ENCODE peak calls at places on chromosomes 3 and 15, in ten cellular contexts. I is breast epithelium; M is cardiac muscle cell; T is transverse colon; D is neural progenitor cell; L is CD8-positive, alpha-beta T cell; Z is aorta; K is IMR-90; F is neuronal stem cell; C is mucosa of descending colon. H is an unnamed sample. For H3K9me3 and H3K4me1, the result is how much of the 10 kb centered on the place peaks cover.

GRCh38 chr15:83444936-83445335 is 2.2 kb upstream of the SH3GL3 start:
- DNase-seq in Z (no peak), M (no peak), L (no peak), I (no peak), T (no peak), C (no peak), K (no peak), D (no peak), F (no peak), H (no peak)

GRCh38 chr3:196287066-196287404 is 491 bp downstream of the PCYT1A start:
- DNase-seq in Z (no peak), C (no peak), L (no peak), K (no peak), I (no peak), F (no peak), T (no peak), D (no peak), M (no peak), H (no peak)

GRCh38 chr3:111681705-111682426 is 86.7 kb upstream of the ZBED2 start:
- DNase-seq in C (no peak), L (no peak), K (no peak), T (no peak), Z (no peak), M (no peak), D (no peak), F (no peak), I (no peak), H (no peak)

GRCh38 chr3:36373084-36373483 is 7.2 kb upstream of the STAC start:
- DNase-seq in F (no peak), L (no peak), C (no peak), T (no peak), K (peak), I (no peak), M (no peak), D (no peak), Z (no peak), H (no peak)

GRCh38 chr15:58048261-58048660 is 17.2 kb downstream of the ALDH1A2 start:
- DNase-seq in M (no peak), I (no peak), C (no peak), T (no peak), F (no peak), K (no peak), L (no peak), Z (no peak), D (no peak), H (no peak)

GRCh38 chr3:195542261-195542660 is 864 bp downstream of the PPP1R2 start:
- DNase-seq in F (no peak), L (no peak), I (no peak), T (no peak), K (no peak), Z (no peak), M (no peak), C (no peak), D (no peak), H (no peak)

GRCh38 chr3:17994167-17994566 is 251.7 kb upstream of the TBC1D5 start:
- DNase-seq in F (no peak), L (no peak), T (no peak), K (no peak), M (no peak), I (no peak), C (no peak), D (no peak), Z (no peak), H (no peak)

GRCh38 chr15:100842756-100843730 is 36.6 kb upstream of the ALDH1A3 start:
- DNase-seq in L (no peak), Z (no peak), F (no peak), K (peak), T (no peak), D (no peak), I (no peak), M (no peak), C (no peak), H (no peak)

GRCh38 chr3:127486337-127486944 is 104.1 kb downstream of the TPRA1 start:
- DNase-seq in F (no peak), L (no peak), D (no peak), Z (peak), I (no peak), M (no peak), C (no peak), T (no peak), K (no peak), H (no peak)

GRCh38 chr3:107560166-107560565 is 37.4 kb downstream of the BBX start:
- DNase-seq in L (no peak), K (no peak), Z (no peak), F (no peak), C (no peak), D (no peak), T (no peak), M (no peak), I (no peak), H (no peak)

GRCh38 chr3:45105855-45106655 is 40.1 kb downstream of the CDCP1 start:
- DNase-seq in M (no peak), F (no peak), K (peak), L (peak), T (no peak), D (no peak), I (no peak), C (no peak), Z (no peak), H (no peak)

GRCh38 chr3:107818025-107818424 is 272.8 kb downstream of the CD47 start:
- DNase-seq in I (no peak), L (no peak), F (no peak), K (no peak), T (no peak), M (no peak), Z (no peak), C (no peak), D (no peak), H (no peak)

GRCh38 chr3:189258261-189258660 is 86.5 kb downstream of the TPRG1 start:
- DNase-seq in K (no peak), I (no peak), L (no peak), Z (no peak), T (no peak), D (peak), F (no peak), C (no peak), M (no peak), H (no peak)

GRCh38 chr3:141575879-141576743 is 89.3 kb downstream of the RASA2 start:
- DNase-seq in K (peak), M (peak), I (no peak), L (no peak), D (no peak), F (no peak), C (no peak), Z (no peak), T (no peak), H (no peak)

GRCh38 chr15:78950343-78950742 is 5.5 kb upstream of the CTSH start:
- DNase-seq in K (no peak), D (no peak), F (no peak), T (no peak), C (no peak), I (no peak), L (no peak), M (no peak), Z (peak), H (no peak)

GRCh38 chr3:190491533-190492054 is 22.3 kb upstream of the IL1RAP start:
- DNase-seq in I (no peak), T (no peak), F (no peak), M (peak), Z (no peak), L (no peak), D (no peak), K (no peak), C (no peak), H (no peak)

GRCh38 chr3:170307998-170308398 is 49.5 kb upstream of the SKIL start:
- DNase-seq in T (no peak), Z (no peak), F (no peak), I (no peak), K (peak), L (no peak), C (no peak), M (no peak), D (no peak), H (no peak)

GRCh38 chr3:78988324-78988723 is 779.5 kb downstream of the ROBO1 start:
- DNase-seq in K (peak), F (no peak), L (no peak), D (no peak), T (no peak), Z (no peak), C (no peak), M (no peak), I (no peak), H (no peak)

GRCh38 chr3:27696906-27697305 is 25.2 kb downstream of the EOMES start:
- DNase-seq in L (no peak), M (no peak), D (peak), T (no peak), F (no peak), C (no peak), Z (no peak), K (peak), I (no peak), H (no peak)

GRCh38 chr3:64240445-64240844 is 15.2 kb upstream of the PRICKLE2 start:
- DNase-seq in Z (no peak), I (no peak), L (no peak), C (no peak), F (no peak), D (no peak), M (no peak), T (no peak), K (no peak), H (no peak)

GRCh38 chr15:77045985-77046384 is 24.9 kb downstream of the TSPAN3 start:
- DNase-seq in L (no peak), T (no peak), Z (no peak), I (no peak), M (no peak), C (no peak), D (no peak), F (no peak), K (no peak), H (no peak)

GRCh38 chr15:35737521-35737920 is 191.6 kb upstream of the DPH6 start:
- DNase-seq in K (peak), C (no peak), L (no peak), D (no peak), I (no peak), Z (no peak), F (no peak), M (no peak), T (no peak), H (no peak)

GRCh38 chr3:72193768-72194463 is 409.0 kb upstream of the PROK2 start:
- DNase-seq in I (no peak), M (no peak), K (no peak), L (no peak), T (no peak), Z (no peak), D (peak), C (no peak), F (no peak), H (no peak)

GRCh38 chr3:55511895-55512585 is 24.9 kb upstream of the WNT5A start:
- DNase-seq in K (peak), F (no peak), D (no peak), C (no peak), T (no peak), I (no peak), L (no peak), Z (no peak), M (no peak), H (no peak)

GRCh38 chr3:73512095-73512494 is 112.6 kb downstream of the PDZRN3 start:
- DNase-seq in K (peak), T (no peak), L (no peak), F (no peak), Z (no peak), C (no peak), M (no peak), I (no peak), D (no peak), H (no peak)

GRCh38 chr15:100781961-100782525 is 97.6 kb upstream of the ALDH1A3 start:
- DNase-seq in L (no peak), M (no peak), T (no peak), C (no peak), K (no peak), I (peak), D (no peak), F (no peak), Z (peak), H (no peak)

GRCh38 chr3:190101320-190102117 is 19.2 kb downstream of the P3H2 start:
- DNase-seq in C (no peak), F (no peak), D (peak), K (peak), Z (no peak), L (no peak), M (no peak), T (no peak), I (no peak), H (no peak)

GRCh38 chr15:60682115-60682514 is 203.2 kb upstream of the ICE2 start:
- DNase-seq in D (no peak), C (no peak), M (no peak), K (peak), F (no peak), Z (no peak), T (no peak), L (no peak), I (no peak), H (no peak)

GRCh38 chr3:46866720-46867549 is 3.7 kb upstream of the MYL3 start:
- DNase-seq in Z (peak), I (peak), L (peak), D (peak), C (peak), M (peak), T (peak), F (no peak), K (peak), H (peak)

GRCh38 chr15:39586387-39587171 is 5.7 kb downstream of the THBS1 start:
- DNase-seq in C (no peak), F (no peak), L (no peak), D (no peak), Z (no peak), M (no peak), I (no peak), K (peak), T (peak), H (no peak)

GRCh38 chr3:139238281-139239030 is 105.4 kb upstream of the MRPS22 start:
- DNase-seq in Z (no peak), F (no peak), K (no peak), D (no peak), I (no peak), L (no peak), M (no peak), T (no peak), C (no peak), H (no peak)
- H3K9me3 ChIP-seq in Z (under half), F (under half), K (under half), D (under half), I (under half), L (under half), M (under half), T (under half), C (under half), H (under half)

GRCh38 chr3:11552289-11553264 is 91.1 kb downstream of the VGLL4 start:
- DNase-seq in L (no peak), F (no peak), Z (peak), T (no peak), M (no peak), D (no peak), C (no peak), I (no peak), K (no peak), H (no peak)
- H3K4me1 ChIP-seq in L (under half), F (under half), Z (under half), T (under half), M (under half), D (under half), C (under half), I (under half), K (under half), H (under half)

GRCh38 chr15:37361621-37362020 is 261.3 kb upstream of the MEIS2 start:
- DNase-seq in L (no peak), M (no peak), D (no peak), I (no peak), C (no peak), T (no peak), Z (no peak), F (no peak), K (no peak), H (no peak)
- H3K4me3 ChIP-seq in L (no peak), M (no peak), D (no peak), I (no peak), C (no peak), T (no peak), Z (no peak), F (no peak), K (no peak), H (no peak)

GRCh38 chr3:542030-542429 is 345.5 kb downstream of the CHL1 start:
- DNase-seq in L (no peak), Z (no peak), C (no peak), T (no peak), F (no peak), M (no peak), I (no peak), K (no peak), D (no peak), H (no peak)
- H3K9me3 ChIP-seq in L (under half), Z (under half), C (under half), T (under half), F (under half), M (under half), I (under half), K (under half), D (under half), H (under half)

DNA sequence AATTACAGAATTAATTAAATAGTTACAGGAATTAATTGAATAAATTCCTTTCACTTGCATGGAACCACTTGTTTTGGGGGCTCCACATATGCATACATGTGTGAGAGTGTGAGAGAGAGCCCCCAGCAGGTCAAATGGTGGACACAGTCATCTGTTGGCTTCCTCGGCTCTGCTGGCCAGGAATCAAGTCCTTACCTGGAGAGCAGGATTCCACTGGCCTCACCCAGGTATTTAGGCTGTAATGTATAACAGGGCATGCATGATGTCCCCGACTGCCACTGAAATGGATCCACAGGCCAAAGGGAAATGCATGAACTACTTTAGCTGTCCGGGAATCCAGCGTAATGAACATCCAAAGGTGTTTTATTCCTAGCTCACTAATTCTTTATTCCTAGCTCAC is 139.7 kb upstream of the SMAD3 start:
- DNase-seq in I (no peak), F (no peak), Z (no peak), T (peak), K (no peak), M (no peak), L (no peak), D (no peak), C (no peak), H (no peak)
- H3K4me1 ChIP-seq in I (under half), F (under half), Z (under half), T (under half), K (under half), M (under half), L (under half), D (under half), C (under half), H (under half)

DNA sequence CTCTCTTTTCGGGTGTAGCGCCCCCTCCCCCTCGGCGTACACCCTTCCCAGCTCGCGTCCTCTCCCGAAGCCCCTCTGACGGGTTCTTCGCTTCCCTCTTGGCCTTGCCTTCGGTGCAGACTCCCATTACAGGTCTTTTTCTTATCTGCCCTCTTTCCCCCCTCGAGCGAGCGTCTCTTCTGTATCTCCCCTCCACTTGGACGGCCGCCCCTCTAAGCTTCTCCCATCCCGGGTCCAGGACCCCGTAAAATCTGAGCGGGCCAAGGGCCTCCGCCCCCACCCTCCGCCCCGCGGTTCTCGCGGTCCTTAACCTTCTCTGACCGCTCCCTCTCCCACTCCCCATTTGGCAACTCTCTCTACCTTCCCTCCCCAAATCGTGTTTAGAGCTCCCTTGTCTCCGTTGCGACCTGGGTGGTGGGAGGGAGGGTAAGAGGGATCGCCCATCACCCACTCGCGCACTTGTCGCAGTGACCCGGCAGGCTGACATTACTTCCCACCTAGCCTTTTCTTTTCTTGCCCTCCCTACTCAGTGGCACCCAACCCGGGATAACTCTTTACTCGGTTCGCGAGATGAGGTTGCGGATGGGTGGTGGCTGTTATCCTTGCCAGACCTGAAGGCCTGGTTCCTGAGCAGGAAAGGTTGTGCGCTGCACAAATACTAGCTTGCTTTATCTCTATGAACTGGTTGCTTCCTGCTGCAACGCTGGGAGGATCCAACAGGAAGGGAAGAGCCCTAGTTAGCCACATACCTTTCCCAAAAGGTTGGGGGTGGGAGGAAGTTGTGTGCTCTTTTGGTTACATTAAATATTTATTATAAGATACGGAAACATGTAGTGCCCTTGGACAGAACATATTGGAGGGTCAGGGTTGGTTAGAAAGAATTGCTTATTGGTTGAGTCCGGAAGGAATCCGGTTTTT is 922 bp downstream of the RAB11A start:
- DNase-seq in Z (peak), T (peak), K (peak), D (peak), C (peak), M (peak), F (peak), I (peak), L (no peak), H (peak)
- H3K4me3 ChIP-seq in Z (peak), T (peak), K (peak), D (peak), C (peak), M (peak), F (peak), I (peak), L (peak), H (peak)

GRCh38 chr3:43043793-43044192 is 62.1 kb downstream of the POMGNT2 start:
- DNase-seq in F (no peak), K (no peak), I (no peak), Z (no peak), L (no peak), C (no peak), M (no peak), T (no peak), D (no peak), H (no peak)
- H3K9me3 ChIP-seq in F (under half), K (under half), I (under half), Z (under half), L (under half), C (under half), M (under half), T (under half), D (under half), H (under half)

DNA sequence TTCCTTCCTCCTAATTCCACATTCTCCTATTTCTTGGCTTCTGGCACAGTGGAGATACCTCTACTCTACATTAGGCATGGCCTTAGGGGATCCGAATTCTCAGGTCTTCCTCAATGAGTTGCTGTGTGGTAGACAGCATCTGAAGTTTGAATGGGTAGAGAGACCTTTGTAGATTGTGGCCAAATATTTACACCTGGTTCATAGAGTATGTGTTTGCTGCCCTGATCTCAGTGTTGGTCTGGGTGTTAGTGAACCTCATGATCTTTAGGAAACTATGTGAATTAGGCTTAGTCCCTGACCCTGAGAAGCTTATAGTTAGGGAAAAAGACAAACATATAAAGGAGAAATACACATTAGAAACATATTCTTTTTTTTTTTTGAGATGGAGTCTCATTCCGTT is 75.8 kb downstream of the LPP start:
- DNase-seq in T (no peak), K (no peak), L (no peak), C (no peak), F (no peak), Z (no peak), I (no peak), D (no peak), M (no peak), H (no peak)
- H3K4me1 ChIP-seq in T (under half), K (under half), L (under half), C (under half), F (under half), Z (under half), I (under half), D (under half), M (under half), H (under half)

GRCh38 chr3:32819086-32819450 is 1.3 kb downstream of the TRIM71 start:
- DNase-seq in Z (peak), C (no peak), K (no peak), D (no peak), I (no peak), L (no peak), M (no peak), T (no peak), F (no peak), H (no peak)
- H3K4me3 ChIP-seq in Z (no peak), C (no peak), K (no peak), D (peak), I (peak), L (no peak), M (peak), T (no peak), F (peak), H (no peak)

H was measured in BE2C.